ENCODE peak calls at places on chromosomes 16 and 17, in five cellular contexts. G, C, N, W and J are unnamed samples.

GRCh38 chr17:6603746-6604325 is 36.7 kb downstream of the KIAA0753 start:
- DNase-seq in G (no peak), C (no peak), N (no peak), W (no peak), J (no peak)

GRCh38 chr17:6457688-6458190 is 13.5 kb downstream of the PIMREG start:
- DNase-seq in G (no peak), C (no peak), N (no peak), W (peak), J (peak)

GRCh38 chr16:28845173-28846079 is 722 bp downstream of the TUFM start:
- DNase-seq in G (no peak), C (no peak), N (peak), W (peak), J (no peak)

GRCh38 chr16:24119807-24120206 is 136.3 kb upstream of the CACNG3 start:
- DNase-seq in G (no peak), C (no peak), N (no peak), W (no peak), J (no peak)

GRCh38 chr17:72234951-72235350 is 114.1 kb downstream of the SOX9 start:
- DNase-seq in G (no peak), C (no peak), N (no peak), W (no peak), J (no peak)

GRCh38 chr17:5584383-5584951 is at the start of gene NLRP1:
- DNase-seq in G (peak), C (peak), N (no peak), W (peak), J (peak)

GRCh38 chr17:27408891-27409290 is 47.4 kb upstream of the KSR1 start:
- DNase-seq in G (peak), C (no peak), N (no peak), W (no peak), J (no peak)

GRCh38 chr16:85733155-85733838 is 17.6 kb downstream of the C16orf74 start:
- DNase-seq in G (no peak), C (no peak), N (no peak), W (no peak), J (no peak)

GRCh38 chr17:27294689-27295630 is 1.0 kb downstream of the WSB1 start:
- DNase-seq in G (peak), C (no peak), N (no peak), W (peak), J (peak)

GRCh38 chr16:12092347-12092882 is 115.9 kb downstream of the SNX29 start:
- DNase-seq in G (no peak), C (peak), N (no peak), W (no peak), J (no peak)

GRCh38 chr17:15883617-15884111 is 61.3 kb upstream of the ADORA2B start:
- DNase-seq in G (peak), C (no peak), N (no peak), W (no peak), J (no peak)

GRCh38 chr16:89593841-89594240 is 18.3 kb downstream of the CPNE7 start:
- DNase-seq in G (no peak), C (no peak), N (no peak), W (no peak), J (no peak)

GRCh38 chr16:17271687-17272086 is 199.1 kb downstream of the XYLT1 start:
- DNase-seq in G (no peak), C (no peak), N (no peak), W (peak), J (peak)

GRCh38 chr17:81193051-81193410 is 27.0 kb upstream of the AATK start:
- DNase-seq in G (no peak), C (no peak), N (no peak), W (no peak), J (no peak)

GRCh38 chr16:53839150-53839549 is 135.2 kb downstream of the FTO start:
- DNase-seq in G (peak), C (no peak), N (no peak), W (no peak), J (no peak)

GRCh38 chr16:69040144-69040909 is 65.1 kb upstream of the HAS3 start:
- DNase-seq in G (peak), C (no peak), N (no peak), W (no peak), J (no peak)

GRCh38 chr16:19138601-19139000 is 24.8 kb downstream of the ITPRIPL2 start:
- DNase-seq in G (peak), C (peak), N (no peak), W (peak), J (no peak)

GRCh38 chr17:12637015-12637414 is 28.7 kb upstream of the MYOCD start:
- DNase-seq in G (peak), C (no peak), N (no peak), W (peak), J (peak)

GRCh38 chr17:48605991-48606891 is 1.5 kb upstream of the HOXB6 start:
- DNase-seq in G (no peak), C (no peak), N (no peak), W (no peak), J (no peak)

DNA sequence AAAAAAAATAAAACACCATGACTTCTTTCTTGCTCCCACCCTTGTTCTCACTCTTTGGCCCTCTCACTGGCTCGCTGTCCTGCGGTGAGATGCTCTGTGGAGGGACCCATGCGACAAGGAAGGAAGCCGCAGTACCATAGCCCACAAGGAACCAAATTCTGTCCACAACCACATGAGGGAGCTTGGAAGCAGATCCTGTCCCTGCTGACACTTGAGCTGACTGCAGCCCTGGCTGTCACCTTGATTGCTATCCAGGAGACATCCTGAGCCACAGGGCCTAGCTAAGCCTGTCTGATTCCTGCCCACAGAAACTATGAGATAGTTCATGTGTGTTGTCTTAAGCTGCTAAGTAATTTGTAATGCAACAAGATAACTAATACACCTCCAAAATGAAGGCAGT is 4.8 kb upstream of the MT2A start:
- DNase-seq in G (no peak), C (no peak), N (peak), W (peak), J (no peak)
- TF ChIP-seq CTCF in G (no peak), C (peak), N (no peak), W (peak), J (peak)

GRCh38 chr17:57946798-57947358 is 8.3 kb downstream of the CUEDC1 start:
- DNase-seq in G (peak), C (no peak), N (no peak), W (peak), J (peak)

GRCh38 chr17:57949649-57950048 is 5.6 kb downstream of the CUEDC1 start:
- DNase-seq in G (no peak), C (no peak), N (no peak), W (no peak), J (peak)

GRCh38 chr17:57948169-57948554 is 7.0 kb downstream of the CUEDC1 start:
- DNase-seq in G (no peak), C (no peak), N (no peak), W (peak), J (no peak)

GRCh38 chr17:57947369-57947768 is 7.8 kb downstream of the CUEDC1 start:
- DNase-seq in G (no peak), C (no peak), N (no peak), W (no peak), J (no peak)

GRCh38 chr17:57948555-57949420 is 6.4 kb downstream of the CUEDC1 start:
- DNase-seq in G (peak), C (no peak), N (no peak), W (peak), J (no peak)
- TF ChIP-seq CTCF in G (no peak), C (no peak), N (no peak), W (no peak), J (no peak)

DNA sequence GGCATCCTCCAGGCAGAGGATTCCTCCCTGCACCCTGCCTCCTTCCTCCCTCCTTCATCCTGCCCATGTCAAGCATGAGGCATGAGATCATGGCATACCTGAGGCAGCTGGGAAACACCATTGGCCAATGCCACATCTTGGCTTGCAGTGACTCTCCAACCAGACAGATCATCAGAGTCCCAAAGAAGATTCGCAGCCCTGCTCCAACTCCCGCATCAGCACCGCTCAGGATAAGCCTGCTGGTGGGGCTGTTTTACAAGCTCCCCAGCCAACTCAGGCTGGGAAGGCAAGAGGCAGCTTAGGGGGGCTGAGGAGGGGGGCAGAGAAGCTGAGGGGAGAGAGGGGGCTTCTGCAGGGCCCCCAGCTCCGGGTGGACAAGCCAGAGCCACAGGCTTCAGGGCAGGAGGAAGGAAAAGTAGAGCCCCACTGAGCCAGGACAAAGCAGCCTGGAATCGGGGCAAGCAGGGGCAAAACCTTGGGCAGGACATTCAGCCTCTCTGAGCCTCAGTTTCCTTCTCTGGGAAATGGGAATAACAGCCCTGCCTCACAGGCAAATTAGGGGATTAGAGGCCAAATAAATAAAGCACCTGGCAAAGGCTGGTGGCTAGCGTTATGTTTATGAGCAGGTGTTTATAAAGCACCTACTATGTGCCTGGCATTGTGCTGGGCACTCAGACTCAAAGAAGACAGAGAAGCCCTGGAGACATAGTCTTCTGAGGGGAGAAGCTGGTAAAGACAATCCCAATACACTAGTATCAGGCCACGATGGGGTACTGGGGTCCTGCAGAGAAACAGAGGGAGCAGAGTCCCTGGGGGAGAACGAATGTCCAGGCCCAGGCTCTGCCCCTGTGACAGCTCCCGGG is 88.1 kb downstream of the GOSR1 start:
- DNase-seq in G (no peak), C (no peak), N (peak), W (no peak), J (no peak)
- TF ChIP-seq CTCF in G (no peak), C (no peak), N (no peak), W (no peak), J (no peak)

GRCh38 chr17:40304464-40304863 is 4.5 kb upstream of the RARA start:
- DNase-seq in G (no peak), C (no peak), N (no peak), W (peak), J (no peak)

GRCh38 chr17:40303706-40304450 is 5.1 kb upstream of the RARA start:
- DNase-seq in G (no peak), C (no peak), N (no peak), W (no peak), J (no peak)

GRCh38 chr17:40298726-40299125 is 10.3 kb upstream of the RARA start:
- DNase-seq in G (no peak), C (no peak), N (no peak), W (no peak), J (no peak)

GRCh38 chr17:40303009-40303657 is 5.8 kb upstream of the RARA start:
- DNase-seq in G (peak), C (no peak), N (peak), W (peak), J (no peak)

DNA sequence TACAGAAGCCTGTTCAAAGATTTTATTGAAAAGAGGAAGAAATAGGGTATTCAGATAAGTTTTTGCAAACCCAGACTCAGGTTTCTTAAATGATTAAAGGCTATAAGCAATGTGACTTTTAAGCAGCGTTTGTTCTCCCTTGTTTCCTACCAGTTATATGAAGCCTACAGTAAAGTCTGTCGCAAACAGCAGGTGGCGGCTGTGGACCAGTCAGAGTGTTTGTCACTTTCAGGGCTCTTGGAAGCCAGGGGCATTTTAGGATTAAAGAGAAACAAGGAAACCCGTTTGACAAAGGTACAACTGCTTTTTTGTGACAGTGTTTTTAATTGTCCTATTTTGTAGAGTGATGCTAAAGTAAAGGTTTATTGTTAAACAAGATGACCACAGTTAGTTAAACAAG is 7.7 kb upstream of the RARA start:
- DNase-seq in G (no peak), C (no peak), N (no peak), W (peak), J (no peak)
- TF ChIP-seq CTCF in G (peak), C (peak), N (no peak), W (peak), J (no peak)